ENCODE peak calls at places on chromosomes 11 and 22, in nine cellular contexts. L is tibial nerve, A is HCT116, S is kidney epithelial cell, W is HFF-Myc, F is right lobe of liver, K is mammary epithelial cell, U is HAP-1, J is cardiac fibroblast. T is an unnamed sample.

GRCh38 chr22:30332551-30332950 is 5.8 kb upstream of the TBC1D10A start:
- DNase-seq in S (no peak), L (no peak), W (no peak), K (no peak), F (no peak), A (no peak), J (no peak), U (no peak), T (no peak)

GRCh38 chr22:38504731-38505594 is 1.1 kb downstream of the DDX17 start:
- DNase-seq in J (peak), S (no peak), A (no peak), U (peak), K (peak), F (peak), W (no peak), L (peak), T (no peak)

GRCh38 chr22:30878516-30879365 is 89.8 kb downstream of the MORC2 start:
- DNase-seq in S (no peak), W (no peak), L (no peak), K (no peak), J (no peak), A (no peak), U (no peak), F (no peak), T (no peak)

GRCh38 chr11:20669833-20670684 is 673 bp downstream of the NELL1 start:
- DNase-seq in L (no peak), W (no peak), U (no peak), J (no peak), S (no peak), F (no peak), K (no peak), A (no peak), T (no peak)

GRCh38 chr11:103051986-103052385 is 40.0 kb downstream of the DCUN1D5 start:
- DNase-seq in A (no peak), J (no peak), F (no peak), W (no peak), K (no peak), L (no peak), S (peak), U (no peak), T (peak)

GRCh38 chr11:66328036-66328306 is 8.3 kb downstream of the RIN1 start:
- DNase-seq in J (no peak), S (no peak), A (no peak), U (no peak), W (no peak), F (no peak), L (no peak), K (peak), T (no peak)

GRCh38 chr11:117230981-117231636 is 764 bp downstream of the PCSK7 start:
- DNase-seq in L (no peak), J (no peak), W (no peak), F (no peak), S (no peak), K (peak), U (no peak), A (no peak), T (no peak)

GRCh38 chr11:61480936-61481335 is 27.6 kb upstream of the LRRC10B start:
- DNase-seq in K (peak), J (peak), L (no peak), U (no peak), S (no peak), A (no peak), W (no peak), F (no peak), T (no peak)

GRCh38 chr11:130585545-130585944 is 137.1 kb downstream of the ADAMTS15 start:
- DNase-seq in S (peak), A (no peak), K (peak), F (no peak), W (no peak), L (no peak), U (no peak), J (peak), T (no peak)

GRCh38 chr11:75051043-75051442 is 45.6 kb downstream of the OR2AT4 start:
- DNase-seq in U (no peak), W (no peak), K (no peak), A (no peak), J (peak), F (no peak), L (no peak), S (no peak), T (no peak)

GRCh38 chr11:85951049-85951405 is 95.8 kb downstream of the CCDC83 start:
- DNase-seq in L (no peak), K (no peak), J (no peak), A (no peak), U (no peak), W (no peak), S (no peak), F (no peak), T (no peak)

GRCh38 chr11:85950317-85951048 is 95.3 kb downstream of the CCDC83 start:
- DNase-seq in L (no peak), U (no peak), K (no peak), J (no peak), A (no peak), S (no peak), W (no peak), F (no peak), T (no peak)

GRCh38 chr11:85951428-85952107 is 96.4 kb downstream of the CCDC83 start:
- DNase-seq in S (no peak), W (no peak), J (no peak), K (no peak), F (no peak), U (no peak), L (no peak), A (no peak), T (no peak)

GRCh38 chr11:85955531-85955930 is 100.3 kb downstream of the CCDC83 start:
- DNase-seq in U (no peak), A (no peak), W (no peak), F (no peak), K (no peak), L (no peak), S (peak), J (peak), T (no peak)

GRCh38 chr11:85953491-85954143 is 98.4 kb downstream of the CCDC83 start:
- DNase-seq in S (no peak), W (no peak), A (no peak), L (no peak), U (no peak), F (no peak), J (peak), K (no peak), T (no peak)
- H3K4me3 ChIP-seq in S (no peak), W (no peak), A (no peak), L (no peak), U (no peak), F (no peak), J (no peak), K (no peak), T (no peak)

GRCh38 chr11:577611-577894 is 1.3 kb downstream of the PHRF1 start:
- DNase-seq in S (no peak), A (no peak), F (no peak), U (no peak), W (no peak), L (no peak), K (no peak), J (no peak), T (no peak)

GRCh38 chr11:576791-577610 is 731 bp downstream of the PHRF1 start:
- DNase-seq in J (no peak), F (peak), U (no peak), S (no peak), K (no peak), L (no peak), W (no peak), A (no peak), T (no peak)

GRCh38 chr11:579830-580601 is 3.7 kb downstream of the PHRF1 start:
- DNase-seq in A (no peak), S (no peak), L (no peak), U (no peak), J (peak), K (no peak), W (no peak), F (no peak), T (no peak)

GRCh38 chr11:575996-576756 is at the start of gene PHRF1:
- DNase-seq in F (peak), L (peak), W (peak), S (peak), J (peak), U (peak), K (peak), A (peak), T (peak)

GRCh38 chr11:578276-579035 is 2.2 kb downstream of the PHRF1 start:
- DNase-seq in U (no peak), L (no peak), W (no peak), F (peak), S (no peak), J (no peak), A (no peak), K (peak), T (no peak)
- H3K4me3 ChIP-seq in U (peak), L (no peak), W (peak), F (peak), S (no peak), J (peak), A (peak), K (peak), T (no peak)

GRCh38 chr11:68099474-68100405 is 21.4 kb downstream of the CHKA start:
- DNase-seq in F (peak), U (no peak), L (no peak), A (no peak), S (no peak), K (no peak), J (no peak), W (no peak), T (no peak)
- H3K4me3 ChIP-seq in F (no peak), U (no peak), L (no peak), A (no peak), S (no peak), K (no peak), J (no peak), W (no peak), T (no peak)

GRCh38 chr22:26656896-26657851 is at the start of gene MIAT:
- DNase-seq in J (peak), U (no peak), S (no peak), L (no peak), K (no peak), W (no peak), F (peak), A (no peak), T (no peak)
- H3K4me3 ChIP-seq in J (peak), U (peak), S (peak), L (peak), K (no peak), W (peak), F (no peak), A (peak), T (peak)

GRCh38 chr22:28883917-28884753 is 763 bp downstream of the ZNRF3 start:
- DNase-seq in F (peak), W (no peak), K (peak), L (no peak), U (no peak), J (peak), A (peak), S (no peak), T (no peak)
- H3K4me3 ChIP-seq in F (peak), W (peak), K (peak), L (peak), U (peak), J (peak), A (peak), S (peak), T (peak)